ENCODE peak calls at places on chromosomes 5 and 9, in ten cellular contexts. N is psoas muscle; W is astrocyte of the cerebellum; F is activated CD8-positive, alpha-beta memory T cell treated with anti-CD3 and anti-CD28 coated beads for 48 hours; A is uterus; Q is NCI-H1048; S is non-pigmented ciliary epithelial cell; T is head of caudate nucleus; P is NCI-H2081; O is lung microvascular endothelial cell. B is an unnamed sample.

GRCh38 chr9:21994996-21995651 is 533 bp downstream of the CDKN2B-AS1 start:
- DNase-seq in S (no peak), Q (peak), T (peak), P (peak), N (peak), A (peak), O (peak), F (peak), W (no peak), B (peak)

GRCh38 chr9:131625848-131626670 is 80.7 kb downstream of the PRRT1B start:
- DNase-seq in S (peak), N (no peak), P (no peak), W (no peak), T (no peak), A (no peak), Q (no peak), F (no peak), O (no peak), B (no peak)

GRCh38 chr5:92676839-92677197 is 904.2 kb downstream of the NR2F1-AS1 start:
- DNase-seq in N (no peak), T (no peak), S (no peak), A (no peak), Q (no peak), W (no peak), F (no peak), P (no peak), O (no peak), B (no peak)

GRCh38 chr9:124257865-124258764 is at the start of gene NEK6:
- DNase-seq in A (peak), N (peak), S (no peak), W (no peak), F (no peak), T (peak), O (peak), P (no peak), Q (no peak), B (no peak)

GRCh38 chr5:159515909-159516415 is 185.7 kb upstream of the IL12B start:
- DNase-seq in S (no peak), N (peak), Q (no peak), F (peak), O (peak), W (peak), P (no peak), T (peak), A (peak), B (peak)

GRCh38 chr5:159198063-159199036 is 11.0 kb downstream of the RNF145 start:
- DNase-seq in N (no peak), T (no peak), O (no peak), W (no peak), Q (no peak), A (no peak), S (no peak), P (no peak), F (no peak), B (no peak)

GRCh38 chr5:75337366-75338021 is 474 bp downstream of the HMGCR start:
- DNase-seq in Q (no peak), O (no peak), S (no peak), W (no peak), N (no peak), A (peak), T (peak), F (peak), P (peak), B (no peak)

GRCh38 chr5:56176155-56176798 is 56.9 kb downstream of the ANKRD55 start:
- DNase-seq in Q (no peak), P (no peak), A (peak), F (no peak), S (no peak), T (no peak), O (no peak), W (no peak), N (peak), B (no peak)

GRCh38 chr5:126414874-126415502 is 8.2 kb upstream of the GRAMD2B start:
- DNase-seq in Q (no peak), W (peak), A (peak), N (no peak), O (peak), P (no peak), T (peak), F (no peak), S (no peak), B (no peak)

GRCh38 chr5:39015743-39016586 is 58.2 kb downstream of the RICTOR start:
- DNase-seq in N (no peak), T (no peak), O (no peak), W (no peak), A (no peak), Q (no peak), P (no peak), F (no peak), S (peak), B (no peak)

GRCh38 chr5:142654578-142655042 is 31.3 kb downstream of the FGF1 start:
- DNase-seq in S (no peak), O (no peak), Q (no peak), W (no peak), T (no peak), N (no peak), F (no peak), A (no peak), P (no peak), B (no peak)

GRCh38 chr9:76817489-76817888 is 53.3 kb downstream of the PCA3 start:
- DNase-seq in T (no peak), A (no peak), P (no peak), W (peak), F (no peak), Q (no peak), O (no peak), N (no peak), S (peak), B (no peak)

GRCh38 chr5:60578295-60578694 is 121.7 kb downstream of the DEPDC1B start:
- DNase-seq in F (no peak), P (no peak), T (no peak), A (no peak), N (no peak), W (no peak), Q (no peak), O (no peak), S (no peak), B (no peak)

GRCh38 chr5:144206136-144206535 is 35.5 kb downstream of the KCTD16 start:
- DNase-seq in F (no peak), A (no peak), S (no peak), T (no peak), Q (no peak), W (no peak), P (no peak), O (no peak), N (no peak), B (no peak)

GRCh38 chr5:16870878-16871277 is 65.2 kb downstream of the MYO10 start:
- DNase-seq in N (no peak), T (no peak), P (no peak), W (no peak), O (no peak), Q (no peak), S (no peak), F (no peak), A (no peak), B (no peak)

GRCh38 chr5:97788369-97788768 is 605.3 kb upstream of the RIOK2 start:
- DNase-seq in W (no peak), P (no peak), N (no peak), T (no peak), F (no peak), A (no peak), O (no peak), S (no peak), Q (no peak), B (no peak)

GRCh38 chr9:15306068-15306756 is 804 bp downstream of the TTC39B start:
- DNase-seq in F (no peak), W (no peak), N (peak), S (no peak), O (peak), T (peak), A (peak), Q (no peak), P (peak), B (peak)

GRCh38 chr5:52727568-52727967 is 60.1 kb upstream of the ITGA1 start:
- DNase-seq in A (peak), S (no peak), F (no peak), W (peak), P (no peak), N (no peak), T (no peak), Q (no peak), O (peak), B (no peak)

GRCh38 chr5:19795218-19795617 is 192.8 kb downstream of the CDH18 start:
- DNase-seq in A (no peak), S (peak), F (no peak), Q (no peak), P (peak), N (no peak), O (no peak), W (no peak), T (no peak), B (no peak)

GRCh38 chr5:56094579-56095361 is 100.0 kb upstream of the IL6ST start:
- DNase-seq in W (no peak), T (no peak), A (no peak), S (no peak), F (peak), Q (no peak), O (peak), N (no peak), P (no peak), B (no peak)

B was measured in mesothelial cell of epicardium.